ENCODE peak calls at places on chromosomes 11 and 22, in five cellular contexts. D is HEK293T, U is HepG2, A is NT2/D1, C is H1. O is an unnamed sample.

GRCh38 chr11:78595431-78596130 is 20.9 kb upstream of the NARS2 start:
- DNase-seq in C (no peak), A (no peak), D (no peak), U (no peak), O (no peak)

GRCh38 chr11:27468643-27469332 is 3.8 kb downstream of the LGR4 start:
- DNase-seq in A (no peak), U (no peak), C (no peak), D (no peak), O (no peak)

GRCh38 chr11:102318469-102318868 is 1.2 kb downstream of the BIRC3 start:
- DNase-seq in A (no peak), U (no peak), D (no peak), C (no peak), O (no peak)

GRCh38 chr11:17877886-17878285 is 135.0 kb downstream of the SERGEF start:
- DNase-seq in D (no peak), C (no peak), U (no peak), A (no peak), O (peak)

GRCh38 chr11:124793466-124794278 is 6.5 kb downstream of the MSANTD2 start:
- DNase-seq in U (peak), D (peak), C (no peak), A (peak), O (no peak)

GRCh38 chr11:117484159-117484558 is 156.5 kb downstream of the CEP164 start:
- DNase-seq in D (no peak), A (no peak), U (no peak), C (no peak), O (no peak)

GRCh38 chr11:5624489-5625278 is at the start of gene TRIM34:
- DNase-seq in U (no peak), C (no peak), A (no peak), D (peak), O (peak)

GRCh38 chr11:102664001-102664752 is 39.0 kb upstream of the MMP20 start:
- DNase-seq in A (no peak), U (peak), C (no peak), D (peak), O (no peak)

GRCh38 chr22:47030143-47030641 is 267.7 kb downstream of the TBC1D22A start:
- DNase-seq in D (no peak), A (no peak), U (no peak), C (no peak), O (no peak)

GRCh38 chr11:28760676-28761390 is 652.6 kb downstream of the METTL15 start:
- DNase-seq in D (no peak), U (no peak), C (no peak), A (no peak), O (no peak)

GRCh38 chr22:20084547-20085413 is 4.7 kb downstream of the DGCR8 start:
- DNase-seq in A (no peak), D (peak), C (no peak), U (peak), O (no peak)

GRCh38 chr22:50209893-50210292 is 9.1 kb downstream of the SELENOO start:
- DNase-seq in U (peak), C (no peak), A (no peak), D (peak), O (no peak)

GRCh38 chr11:47620836-47621378 is 21.5 kb downstream of the MTCH2 start:
- DNase-seq in U (no peak), C (no peak), A (no peak), D (no peak), O (no peak)

GRCh38 chr11:131916633-131917032 is 546.2 kb downstream of the NTM start:
- DNase-seq in C (no peak), U (no peak), D (no peak), A (no peak), O (no peak)

GRCh38 chr11:13364388-13364787 is 86.8 kb downstream of the BMAL1 start:
- DNase-seq in D (no peak), A (no peak), U (no peak), C (no peak), O (no peak)

GRCh38 chr11:45470151-45471001 is 184.2 kb upstream of the SYT13 start:
- DNase-seq in A (no peak), D (no peak), U (no peak), C (no peak), O (no peak)

GRCh38 chr11:65791719-65792213 is 4.9 kb downstream of the OVOL1 start:
- DNase-seq in U (no peak), A (no peak), D (no peak), C (no peak), O (peak)

GRCh38 chr11:36608491-36609199 is 10.6 kb upstream of the RAG2 start:
- DNase-seq in U (no peak), A (no peak), C (no peak), D (no peak), O (no peak)

GRCh38 chr11:87892291-87892690 is 283.0 kb downstream of the RAB38 start:
- DNase-seq in A (no peak), U (no peak), D (no peak), C (no peak), O (no peak)

GRCh38 chr11:295351-296205 is 3.7 kb downstream of the IFITM5 start:
- DNase-seq in C (no peak), A (no peak), D (no peak), U (no peak), O (no peak)

GRCh38 chr22:50447576-50448551 is 27.0 kb downstream of the SBF1 start:
- DNase-seq in D (no peak), A (no peak), U (no peak), C (no peak), O (no peak)

GRCh38 chr11:113974741-113975470 is at the start of gene HTR3A:
- DNase-seq in D (peak), U (peak), C (peak), A (peak), O (no peak)

GRCh38 chr11:34976496-34976895 is 60.1 kb downstream of the PDHX start:
- DNase-seq in U (no peak), A (no peak), D (no peak), C (no peak), O (no peak)

GRCh38 chr22:24525416-24526037 is 29.4 kb downstream of the GUCD1 start:
- DNase-seq in A (peak), U (peak), D (peak), C (peak), O (peak)

GRCh38 chr11:44766112-44766971 is 39.6 kb downstream of the TSPAN18 start:
- DNase-seq in D (peak), U (no peak), A (no peak), C (no peak), O (no peak)

GRCh38 chr22:42151924-42152635 is 21.5 kb upstream of the CYP2D6 start:
- DNase-seq in A (no peak), C (no peak), D (no peak), U (no peak), O (no peak)

GRCh38 chr11:8207080-8208000 is 38.5 kb upstream of the RIC3 start:
- DNase-seq in A (no peak), U (no peak), C (no peak), D (no peak), O (no peak)

GRCh38 chr11:8203980-8204379 is 35.2 kb upstream of the RIC3 start:
- DNase-seq in U (no peak), A (no peak), D (no peak), C (no peak), O (no peak)

GRCh38 chr11:8205566-8205965 is 36.7 kb upstream of the RIC3 start:
- DNase-seq in D (no peak), C (no peak), U (no peak), A (no peak), O (no peak)

GRCh38 chr11:8204596-8204995 is 35.8 kb upstream of the RIC3 start:
- DNase-seq in D (no peak), U (no peak), A (no peak), C (no peak), O (no peak)

GRCh38 chr11:8206251-8207079 is 37.6 kb upstream of the RIC3 start:
- DNase-seq in A (no peak), U (no peak), D (no peak), C (no peak), O (no peak)
- TF ChIP-seq SUZ12 in A (no peak), U (no peak), D (no peak), C (no peak), O (no peak)

GRCh38 chr22:37231406-37232139 is 12.5 kb downstream of the RAC2 start:
- DNase-seq in D (no peak), A (no peak), C (no peak), U (no peak), O (no peak)
- TF ChIP-seq SUZ12 in D (no peak), A (no peak), C (no peak), U (no peak), O (no peak)

GRCh38 chr11:77069336-77069968 is 2.7 kb downstream of the CAPN5 start:
- DNase-seq in C (no peak), U (no peak), D (no peak), A (no peak), O (no peak)

GRCh38 chr11:77065878-77066228 is 918 bp upstream of the CAPN5 start:
- DNase-seq in A (no peak), D (no peak), C (no peak), U (no peak), O (no peak)

GRCh38 chr11:77066229-77067023 is at the start of gene CAPN5:
- DNase-seq in A (peak), U (peak), D (peak), C (peak), O (no peak)

GRCh38 chr11:77068461-77069335 is 1.9 kb downstream of the CAPN5 start:
- DNase-seq in C (no peak), A (no peak), D (no peak), U (no peak), O (no peak)

DNA sequence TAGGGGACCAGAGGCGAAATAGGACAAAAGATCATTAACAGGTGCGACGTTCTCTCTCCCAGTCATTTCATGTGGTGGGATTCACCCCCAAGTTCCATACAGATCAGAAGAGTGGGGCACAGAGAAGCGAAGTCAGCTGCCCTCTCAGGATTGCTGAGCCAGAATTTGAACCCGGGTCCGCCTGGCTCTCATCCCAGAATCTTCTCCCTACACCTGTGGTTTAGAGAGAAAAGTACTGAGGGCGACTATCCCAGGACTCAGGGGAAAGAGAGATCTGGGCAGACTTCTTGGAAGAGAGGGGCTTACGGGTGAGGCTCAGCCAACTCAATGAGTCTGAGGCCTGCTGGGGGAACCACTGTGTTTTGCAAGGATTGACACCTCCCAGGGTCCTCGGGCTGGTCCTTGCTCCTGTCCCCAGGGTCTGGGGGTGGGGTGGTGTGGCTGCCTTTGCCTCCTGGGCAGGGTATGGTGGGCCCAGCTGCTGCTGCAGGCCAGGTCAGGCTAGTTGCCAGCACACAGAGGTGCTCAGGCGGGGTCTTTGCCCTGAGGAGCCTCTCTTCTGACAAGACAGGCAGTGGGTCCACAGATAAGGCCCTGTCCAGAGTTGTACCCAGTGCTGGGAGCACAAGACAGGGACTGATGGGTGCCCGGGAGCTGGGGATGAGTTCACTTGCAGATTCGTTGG is 1.1 kb downstream of the CAPN5 start:
- DNase-seq in C (no peak), U (no peak), D (no peak), A (no peak), O (no peak)
- TF ChIP-seq SUZ12 in C (no peak), U (no peak), D (no peak), A (no peak), O (no peak)

GRCh38 chr11:62402226-62402625 is 16.6 kb upstream of the SCGB1A1 start:
- DNase-seq in A (no peak), D (no peak), C (no peak), U (no peak), O (no peak)
- TF ChIP-seq SUZ12 in A (no peak), D (no peak), C (no peak), U (no peak), O (no peak)

GRCh38 chr11:70324354-70325115 is 54.0 kb downstream of the PPFIA1 start:
- DNase-seq in D (no peak), C (no peak), U (no peak), A (no peak), O (peak)
- TF ChIP-seq SUZ12 in D (no peak), C (no peak), U (no peak), A (no peak), O (no peak)

DNA sequence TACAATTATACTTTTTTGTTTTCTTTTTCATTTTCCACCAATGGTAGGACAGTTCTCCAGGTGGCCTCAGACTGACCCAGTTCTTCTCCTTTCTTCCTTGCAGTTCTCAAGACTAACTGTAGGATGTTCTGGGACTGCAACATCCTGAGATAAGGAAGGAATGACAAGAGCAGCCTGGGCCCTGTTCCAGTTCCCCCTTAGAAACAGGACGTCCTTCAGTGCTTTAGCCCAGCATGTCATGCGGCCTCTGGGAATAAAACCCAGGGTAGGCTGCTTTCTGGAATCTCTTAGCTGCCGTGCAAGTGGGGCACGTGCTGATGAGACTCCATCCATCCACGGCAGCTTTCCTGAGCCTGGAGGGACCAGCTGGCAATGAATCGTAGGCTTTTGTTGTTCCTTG is 24.0 kb upstream of the CADM1 start:
- DNase-seq in U (no peak), A (no peak), D (no peak), C (no peak), O (no peak)
- TF ChIP-seq SUZ12 in U (no peak), A (no peak), D (no peak), C (no peak), O (no peak)

DNA sequence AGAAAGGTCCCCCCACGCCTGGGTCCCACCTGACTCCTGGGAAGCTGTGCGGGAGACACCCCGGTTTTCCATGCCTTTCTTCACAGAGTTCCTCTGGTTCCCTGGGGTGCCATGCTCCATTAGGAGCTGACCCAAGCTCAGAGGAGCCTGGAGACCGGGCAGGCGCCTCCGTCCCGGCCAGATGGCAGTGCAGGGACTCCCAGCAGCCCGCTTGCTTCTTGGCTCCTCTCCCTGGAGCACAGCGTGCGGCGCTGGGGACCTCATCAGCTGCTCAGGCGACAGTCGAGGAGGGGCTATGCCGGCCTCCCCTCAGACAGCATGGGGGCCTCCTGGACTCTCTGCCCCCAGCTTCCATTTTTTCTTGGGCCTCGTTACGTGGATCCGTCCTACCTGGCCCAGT is 13.1 kb upstream of the TTLL12 start:
- DNase-seq in C (no peak), D (no peak), U (no peak), A (no peak), O (no peak)
- TF ChIP-seq SUZ12 in C (no peak), D (no peak), U (no peak), A (no peak), O (no peak)

GRCh38 chr11:12287009-12287373 is 90.4 kb upstream of the PARVA start:
- DNase-seq in U (peak), C (no peak), A (peak), D (no peak), O (no peak)
- TF ChIP-seq SUZ12 in U (no peak), C (no peak), A (no peak), D (no peak), O (no peak)

GRCh38 chr22:21643533-21644357 is 1.6 kb downstream of the SDF2L1 start:
- DNase-seq in U (no peak), A (no peak), D (no peak), C (no peak), O (no peak)

GRCh38 chr22:21640810-21641209 is 1.3 kb upstream of the SDF2L1 start:
- DNase-seq in U (no peak), D (no peak), C (no peak), A (no peak), O (no peak)

GRCh38 chr22:21641417-21641794 is 696 bp upstream of the SDF2L1 start:
- DNase-seq in C (no peak), A (no peak), U (peak), D (no peak), O (no peak)

GRCh38 chr22:21642584-21643448 is 714 bp downstream of the SDF2L1 start:
- DNase-seq in A (no peak), D (peak), U (peak), C (no peak), O (no peak)

GRCh38 chr22:21641795-21642583 is at the start of gene SDF2L1:
- DNase-seq in A (peak), U (peak), D (peak), C (peak), O (peak)
- TF ChIP-seq SUZ12 in A (no peak), U (no peak), D (no peak), C (peak), O (no peak)

O was measured in GM12878.